ENCODE peak calls at places on chromosomes 12 and 14, in four cellular contexts. One of them, this sample, is unnamed.

GRCh38 chr14:21880918-21881317 is 207.3 kb upstream of the OR4E1 start:
- DNase-seq in RWPE1: no peak
- DNase-seq in small intestine: no peak
- DNase-seq in neural progenitor cell: no peak
- DNase-seq in this sample: no peak

GRCh38 chr14:74401504-74402241 is 24.3 kb downstream of the SYNDIG1L start:
- DNase-seq in RWPE1: no peak
- DNase-seq in small intestine: peak
- DNase-seq in neural progenitor cell: peak
- DNase-seq in this sample: no peak

GRCh38 chr12:106064622-106065021 is 74.1 kb downstream of the NUAK1 start:
- DNase-seq in RWPE1: no peak
- DNase-seq in small intestine: no peak
- DNase-seq in neural progenitor cell: no peak
- DNase-seq in this sample: no peak

GRCh38 chr14:92633274-92633616 is 115.2 kb downstream of the LGMN start:
- DNase-seq in RWPE1: no peak
- DNase-seq in small intestine: no peak
- DNase-seq in neural progenitor cell: no peak
- DNase-seq in this sample: no peak

GRCh38 chr14:32366256-32366655 is 37.2 kb downstream of the AKAP6 start:
- DNase-seq in RWPE1: no peak
- DNase-seq in small intestine: no peak
- DNase-seq in neural progenitor cell: peak
- DNase-seq in this sample: no peak

GRCh38 chr14:75428230-75429104 is 645 bp downstream of the JDP2 start:
- DNase-seq in RWPE1: peak
- DNase-seq in small intestine: peak
- DNase-seq in neural progenitor cell: no peak
- DNase-seq in this sample: no peak

GRCh38 chr12:68034567-68034966 is 45.3 kb downstream of the IFNG-AS1 start:
- DNase-seq in RWPE1: no peak
- DNase-seq in small intestine: peak
- DNase-seq in neural progenitor cell: no peak
- DNase-seq in this sample: no peak

GRCh38 chr12:123284669-123285068 is 13.0 kb upstream of the CDK2AP1 start:
- DNase-seq in RWPE1: no peak
- DNase-seq in small intestine: no peak
- DNase-seq in neural progenitor cell: no peak
- DNase-seq in this sample: no peak

GRCh38 chr12:120960657-120961056 is 17.7 kb upstream of the HNF1A start:
- DNase-seq in RWPE1: no peak
- DNase-seq in small intestine: peak
- DNase-seq in neural progenitor cell: no peak
- DNase-seq in this sample: no peak

GRCh38 chr14:106218189-106218588 is 691.8 kb downstream of the TMEM121 start:
- DNase-seq in RWPE1: no peak
- DNase-seq in small intestine: no peak
- DNase-seq in neural progenitor cell: no peak
- DNase-seq in this sample: no peak

GRCh38 chr14:34227834-34228662 is 234.0 kb downstream of the SPTSSA start:
- DNase-seq in RWPE1: peak
- DNase-seq in small intestine: peak
- DNase-seq in neural progenitor cell: peak
- DNase-seq in this sample: no peak

GRCh38 chr14:36767603-36768281 is 106.1 kb downstream of the PAX9 start:
- DNase-seq in RWPE1: peak
- DNase-seq in small intestine: no peak
- DNase-seq in neural progenitor cell: no peak
- DNase-seq in this sample: peak

GRCh38 chr12:54162741-54163140 is 26.0 kb downstream of the SMUG1 start:
- DNase-seq in RWPE1: no peak
- DNase-seq in small intestine: no peak
- DNase-seq in neural progenitor cell: no peak
- DNase-seq in this sample: no peak

GRCh38 chr12:124952801-124953200 is 36.1 kb downstream of the DHX37 start:
- DNase-seq in RWPE1: no peak
- DNase-seq in small intestine: no peak
- DNase-seq in neural progenitor cell: no peak
- DNase-seq in this sample: no peak

GRCh38 chr14:106613256-106613655 is 1086.9 kb downstream of the TMEM121 start:
- DNase-seq in RWPE1: no peak
- DNase-seq in small intestine: no peak
- DNase-seq in neural progenitor cell: no peak
- DNase-seq in this sample: no peak

GRCh38 chr12:60174476-60174875 is 578.6 kb downstream of the SLC16A7 start:
- DNase-seq in RWPE1: no peak
- DNase-seq in small intestine: no peak
- DNase-seq in neural progenitor cell: no peak
- DNase-seq in this sample: no peak

DNA sequence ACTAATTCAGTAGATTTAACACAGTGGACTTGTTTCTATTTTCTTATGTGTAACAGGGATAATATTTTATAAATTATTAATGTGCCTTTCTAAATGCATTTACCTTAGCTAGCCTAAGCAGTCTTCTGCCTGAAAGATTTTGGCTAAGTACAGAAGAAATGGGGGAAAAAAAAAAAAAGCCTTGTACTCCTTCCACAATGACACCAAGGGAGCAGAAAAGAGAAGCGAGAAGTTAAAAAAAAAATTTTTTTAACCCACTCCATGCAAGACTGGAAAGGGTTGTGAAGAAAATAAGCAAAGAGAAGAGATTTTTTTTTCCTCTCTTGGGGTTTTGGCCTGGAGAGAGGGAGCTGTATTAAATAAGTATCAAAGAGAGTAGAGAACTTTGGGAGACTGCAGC is 28.7 kb downstream of the NELL2 start:
- DNase-seq in RWPE1: no peak
- DNase-seq in small intestine: no peak
- DNase-seq in neural progenitor cell: no peak
- DNase-seq in this sample: no peak
- H3K27ac ChIP-seq in RWPE1: no peak
- H3K27ac ChIP-seq in small intestine: no peak
- H3K27ac ChIP-seq in neural progenitor cell: no peak
- H3K27ac ChIP-seq in this sample: no peak

DNA sequence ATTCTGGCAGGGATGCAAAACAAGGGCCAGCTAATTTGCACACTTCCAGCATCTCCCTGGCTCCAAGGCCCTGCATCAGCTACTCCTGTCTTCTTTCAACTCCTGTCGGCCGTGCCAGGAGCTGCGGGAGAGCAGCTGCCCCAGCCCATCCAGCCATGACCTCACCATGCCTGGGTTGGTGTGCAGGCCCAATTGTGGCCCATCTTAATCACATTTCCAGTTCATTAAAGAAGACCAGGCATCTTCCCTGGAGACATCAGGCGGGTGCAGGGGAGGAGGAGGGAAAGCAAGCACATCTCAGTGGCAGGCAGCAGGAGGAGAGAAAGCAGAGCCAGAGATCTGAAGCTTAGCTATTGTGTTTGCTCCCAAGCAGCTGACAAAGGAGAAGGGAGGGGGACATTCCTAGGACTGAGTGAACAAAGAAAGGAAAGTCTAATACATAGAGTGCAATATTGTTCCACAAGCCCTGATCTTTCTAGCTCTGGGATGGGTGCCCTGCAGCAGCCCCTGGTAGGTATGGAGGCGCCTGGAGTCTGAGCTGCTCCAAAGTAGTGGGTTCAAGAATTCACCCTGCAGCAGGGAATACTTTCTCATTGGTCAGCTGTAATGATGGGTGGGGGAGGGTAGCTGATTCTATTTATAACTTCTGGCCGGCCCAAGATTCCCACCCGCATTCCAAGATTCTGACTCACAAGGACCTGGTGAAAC is 40.1 kb downstream of the VWF start:
- DNase-seq in RWPE1: peak
- DNase-seq in small intestine: peak
- DNase-seq in neural progenitor cell: peak
- DNase-seq in this sample: no peak
- H3K27ac ChIP-seq in RWPE1: peak
- H3K27ac ChIP-seq in small intestine: no peak
- H3K27ac ChIP-seq in neural progenitor cell: peak
- H3K27ac ChIP-seq in this sample: no peak

DNA sequence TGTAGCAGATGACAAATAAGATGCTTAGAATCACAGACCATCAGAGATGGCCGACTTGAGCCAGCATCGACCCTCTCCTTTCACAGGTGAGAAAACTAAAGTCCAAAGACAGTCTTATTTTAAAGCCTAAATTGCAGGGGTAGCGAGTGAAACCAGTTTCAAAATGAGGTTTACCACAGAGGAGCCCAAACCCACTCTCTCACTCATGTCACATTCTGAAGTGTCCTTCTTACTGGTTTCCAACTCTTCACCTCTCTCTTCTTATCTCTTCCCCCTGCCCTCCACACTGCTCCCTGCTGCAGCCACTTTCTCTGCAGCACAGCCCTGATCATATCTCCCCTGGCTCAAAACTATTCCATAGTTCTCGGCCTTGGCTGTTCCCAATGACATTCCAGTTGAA is 57.0 kb upstream of the NID2 start:
- DNase-seq in RWPE1: no peak
- DNase-seq in small intestine: no peak
- DNase-seq in neural progenitor cell: no peak
- DNase-seq in this sample: no peak
- H3K27ac ChIP-seq in RWPE1: no peak
- H3K27ac ChIP-seq in small intestine: peak
- H3K27ac ChIP-seq in neural progenitor cell: no peak
- H3K27ac ChIP-seq in this sample: no peak

GRCh38 chr14:55449116-55449515 is 8.7 kb upstream of the TBPL2 start:
- DNase-seq in RWPE1: no peak
- DNase-seq in small intestine: no peak
- DNase-seq in neural progenitor cell: no peak
- DNase-seq in this sample: no peak
- H3K27ac ChIP-seq in RWPE1: peak
- H3K27ac ChIP-seq in small intestine: no peak
- H3K27ac ChIP-seq in neural progenitor cell: no peak
- H3K27ac ChIP-seq in this sample: no peak

GRCh38 chr12:95653761-95654546 is 102.7 kb upstream of the USP44 start:
- DNase-seq in RWPE1: peak
- DNase-seq in small intestine: no peak
- DNase-seq in neural progenitor cell: peak
- DNase-seq in this sample: peak
- H3K27ac ChIP-seq in RWPE1: peak
- H3K27ac ChIP-seq in small intestine: no peak
- H3K27ac ChIP-seq in neural progenitor cell: no peak
- H3K27ac ChIP-seq in this sample: peak